ENCODE peak calls at places on chromosome 15, in nine cellular contexts. D is activated CD8-positive, alpha-beta T cell treated with anti-CD3 and anti-CD28 coated beads for 36 hours; Y is brain microvascular endothelial cell; Z is nucleus accumbens; S is HTR-8/SVneo; E is stimulated activated CD8-positive, alpha-beta memory T cell treated with anti-CD3 and anti-CD28 coated beads, Interleukin-4, amount 100 ng/mL, for 1 hour; O is PC-9; V is NCI-H1092; T is mucosa of gallbladder. F is an unnamed sample.

GRCh38 chr15:48962662-48963523 is 826 bp downstream of the SHC4 start:
- DNase-seq in V (no peak), S (peak; percentile 25), E (no peak), T (no peak), Z (peak; percentile 50), D (peak; percentile 33), Y (peak; percentile 28), O (peak; percentile 21), F (no peak)

GRCh38 chr15:56629133-56629532 is 104.2 kb downstream of the ZNF280D start:
- DNase-seq in O (no peak), V (no peak), D (no peak), S (no peak), Z (no peak), E (no peak), Y (no peak), T (no peak), F (no peak)

GRCh38 chr15:94287794-94288246 is 56.5 kb downstream of the MCTP2 start:
- DNase-seq in D (peak; percentile 78), V (no peak), T (no peak), O (no peak), Z (no peak), Y (no peak), E (no peak), S (no peak), F (no peak)

GRCh38 chr15:50764331-50765201 is 940 bp downstream of the SPPL2A start:
- DNase-seq in V (no peak), E (no peak), S (no peak), Z (no peak), D (peak; percentile 70), O (no peak), T (no peak), Y (no peak), F (no peak)

GRCh38 chr15:33746203-33746602 is 222.1 kb upstream of the CHRM5 start:
- DNase-seq in Y (no peak), O (no peak), V (no peak), D (no peak), T (no peak), Z (no peak), E (no peak), S (no peak), F (no peak)

GRCh38 chr15:81301815-81302399 is 22.0 kb downstream of the STARD5 start:
- DNase-seq in T (no peak), E (no peak), Z (no peak), V (no peak), O (no peak), D (peak; percentile 72), S (no peak), Y (no peak), F (no peak)

GRCh38 chr15:45473068-45473467 is 49.5 kb downstream of the SLC30A4 start:
- DNase-seq in E (no peak), S (no peak), T (no peak), Y (no peak), V (no peak), D (no peak), Z (no peak), O (no peak), F (no peak)

GRCh38 chr15:39301589-39301999 is 279.3 kb upstream of the THBS1 start:
- DNase-seq in Y (no peak), T (no peak), Z (no peak), O (no peak), V (no peak), D (no peak), S (no peak), E (no peak), F (no peak)

GRCh38 chr15:96053039-96054021 is 277.2 kb upstream of the NR2F2 start:
- DNase-seq in E (no peak), D (no peak), S (no peak), O (peak; percentile 79), Z (no peak), V (peak; percentile 86), Y (no peak), T (peak; percentile 47), F (no peak)

GRCh38 chr15:100154338-100154737 is 187.4 kb downstream of the ADAMTS17 start:
- DNase-seq in Z (no peak), T (no peak), E (no peak), V (no peak), S (no peak), Y (no peak), D (no peak), O (no peak), F (no peak)

GRCh38 chr15:53713218-53713617 is 46.2 kb downstream of the WDR72 start:
- DNase-seq in D (no peak), V (no peak), O (no peak), Z (no peak), T (no peak), E (no peak), S (no peak), Y (no peak), F (no peak)

GRCh38 chr15:99409097-99409473 is 156.7 kb upstream of the MEF2A start:
- DNase-seq in Z (peak; percentile 38), V (peak; percentile 34), T (peak; percentile 57), D (peak; percentile 51), S (peak; percentile 80), E (no peak), Y (peak; percentile 37), O (peak; percentile 60), F (peak; percentile 19)

F was measured in keratinocyte.